ENCODE peak calls at places on chromosomes 16 and 17, in ten cellular contexts. X, D, T, E, S, M, V, P, Z and I are unnamed samples.

GRCh38 chr16:4123617-4124300 is 7.5 kb upstream of the ADCY9 start:
- DNase-seq in X (no peak), D (no peak), T (no peak), E (no peak), S (no peak), M (no peak), V (no peak), P (no peak), Z (no peak), I (no peak)

GRCh38 chr17:48374650-48375230 is 55.3 kb downstream of the SKAP1 start:
- DNase-seq in X (no peak), D (peak), T (no peak), E (no peak), S (peak), M (peak), V (peak), P (peak), Z (peak), I (peak)

GRCh38 chr16:30649725-30650368 is 913 bp upstream of the PRR14 start:
- DNase-seq in X (no peak), D (no peak), T (no peak), E (peak), S (no peak), M (no peak), V (no peak), P (no peak), Z (no peak), I (no peak)

GRCh38 chr17:4551141-4551540 is 4.0 kb downstream of the MYBBP1A start:
- DNase-seq in X (no peak), D (no peak), T (no peak), E (peak), S (peak), M (no peak), V (no peak), P (peak), Z (no peak), I (peak)

GRCh38 chr16:28309811-28310311 is 17.5 kb downstream of the SBK1 start:
- DNase-seq in X (no peak), D (no peak), T (no peak), E (no peak), S (no peak), M (peak), V (no peak), P (no peak), Z (no peak), I (no peak)

GRCh38 chr17:58242171-58242784 is 3.9 kb downstream of the LPO start:
- DNase-seq in X (no peak), D (no peak), T (no peak), E (no peak), S (no peak), M (no peak), V (no peak), P (peak), Z (no peak), I (peak)

GRCh38 chr16:54248863-54249710 is 37.5 kb downstream of the IRX3 start:
- DNase-seq in X (no peak), D (no peak), T (no peak), E (no peak), S (no peak), M (no peak), V (no peak), P (no peak), Z (no peak), I (no peak)

GRCh38 chr16:80614908-80615696 is 74.3 kb downstream of the DYNLRB2 start:
- DNase-seq in X (no peak), D (no peak), T (no peak), E (no peak), S (no peak), M (no peak), V (no peak), P (peak), Z (no peak), I (peak)

GRCh38 chr17:20315821-20316220 is 151.5 kb downstream of the LGALS9B start:
- DNase-seq in X (no peak), D (peak), T (no peak), E (no peak), S (no peak), M (no peak), V (no peak), P (peak), Z (no peak), I (no peak)

GRCh38 chr17:76700627-76701470 is 9.9 kb downstream of the MXRA7 start:
- DNase-seq in X (peak), D (no peak), T (no peak), E (peak), S (peak), M (peak), V (no peak), P (peak), Z (no peak), I (peak)

DNA sequence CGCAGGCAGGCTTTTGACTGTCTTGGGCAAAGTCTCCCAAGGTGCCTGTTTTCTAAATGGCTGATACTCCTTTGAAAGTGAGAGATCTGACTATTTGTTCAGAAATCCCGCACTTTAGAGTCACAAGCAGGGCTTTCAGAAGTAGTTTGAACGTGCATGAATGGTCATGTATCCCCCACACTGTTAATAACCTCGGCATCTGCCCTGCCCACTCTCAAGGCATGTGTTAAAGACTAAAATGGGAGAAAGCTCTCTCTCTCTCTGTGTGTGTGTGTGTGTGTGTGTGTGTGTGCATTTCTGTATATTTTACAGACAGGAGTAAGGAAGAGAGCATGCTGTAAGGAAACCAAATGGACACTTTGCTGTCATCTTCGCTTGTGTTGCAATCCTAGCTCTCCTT is 163.7 kb downstream of the MAF start:
- DNase-seq in X (no peak), D (no peak), T (no peak), E (no peak), S (no peak), M (no peak), V (no peak), P (no peak), Z (no peak), I (no peak)
- TF ChIP-seq CTCF in X (no peak), D (no peak), T (no peak), E (no peak), S (no peak), M (no peak), V (no peak), P (no peak), Z (no peak), I (no peak)

DNA sequence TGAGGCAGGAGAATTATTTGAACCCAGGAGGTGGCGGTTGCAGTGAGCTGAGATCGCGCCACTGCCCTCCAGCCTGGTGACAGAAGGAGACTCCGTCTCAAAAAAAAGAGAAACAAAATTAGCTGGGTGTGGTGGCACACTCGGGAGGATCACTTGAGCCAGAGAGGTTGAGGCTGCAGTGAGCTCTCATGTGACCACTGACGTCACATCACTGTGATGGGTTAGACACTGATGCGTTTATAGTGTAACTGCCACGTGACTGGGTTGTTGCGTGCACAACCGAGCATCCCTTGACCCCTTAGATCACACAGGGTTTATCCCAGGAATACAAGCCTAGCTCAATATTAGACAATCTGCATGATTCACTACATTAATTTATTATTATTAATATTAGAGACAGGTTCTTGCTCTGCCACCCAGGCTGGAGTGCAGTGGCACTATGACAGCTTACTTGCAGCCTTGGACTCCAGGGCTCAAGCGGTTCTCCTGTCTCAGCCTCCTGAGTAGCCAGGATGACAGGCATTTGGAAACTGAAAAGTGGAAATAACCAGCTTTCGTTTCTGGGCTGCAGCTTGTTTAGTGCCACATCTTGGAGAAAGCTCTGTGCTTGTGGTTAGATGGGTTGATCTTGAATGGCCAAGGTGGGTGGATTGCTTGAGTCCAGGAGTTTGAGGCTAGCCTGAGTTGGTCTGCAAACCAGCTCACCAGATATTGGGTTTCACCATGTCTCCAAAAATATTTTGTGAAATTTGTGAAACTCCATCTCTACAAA is 26.4 kb upstream of the ABR start:
- DNase-seq in X (no peak), D (peak), T (no peak), E (no peak), S (no peak), M (no peak), V (no peak), P (no peak), Z (no peak), I (no peak)
- H3K4me3 ChIP-seq in X (no peak), D (no peak), T (no peak), E (no peak), S (no peak), M (no peak), V (no peak), P (no peak), Z (no peak), I (no peak)

DNA sequence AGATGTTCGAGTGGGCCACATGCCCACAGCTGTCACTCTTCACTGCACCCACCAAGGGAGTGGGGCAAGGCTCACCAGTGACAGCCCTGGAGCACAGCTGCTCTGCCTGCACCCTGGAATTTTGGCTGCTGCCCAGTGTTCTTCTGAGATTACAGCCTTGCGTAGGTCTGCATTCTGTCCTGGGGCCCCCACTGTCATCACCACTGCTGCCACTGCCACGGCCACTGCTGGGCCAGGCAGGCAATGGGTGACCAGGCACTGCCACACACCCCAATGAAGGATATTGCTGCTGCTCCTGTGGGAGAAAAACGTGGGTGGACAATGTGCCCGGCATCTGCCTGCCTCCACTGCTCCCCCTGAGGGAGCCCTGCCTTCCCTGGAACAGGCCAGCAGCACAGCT is 1717.0 kb downstream of the TP53TG3F start:
- DNase-seq in X (no peak), D (no peak), T (no peak), E (no peak), S (no peak), M (peak), V (no peak), P (no peak), Z (no peak), I (no peak)
- H3K27ac ChIP-seq in X (no peak), D (no peak), T (no peak), E (no peak), S (no peak), M (no peak), V (no peak), P (no peak), Z (no peak), I (no peak)

GRCh38 chr16:83420206-83420760 is 387.5 kb upstream of the HSBP1 start:
- DNase-seq in X (no peak), D (peak), T (no peak), E (no peak), S (no peak), M (no peak), V (no peak), P (peak), Z (no peak), I (no peak)

GRCh38 chr16:83418565-83418964 is 389.2 kb upstream of the HSBP1 start:
- DNase-seq in X (no peak), D (no peak), T (no peak), E (no peak), S (no peak), M (no peak), V (no peak), P (peak), Z (no peak), I (no peak)
- TF ChIP-seq CTCF in X (no peak), D (no peak), T (no peak), E (no peak), S (no peak), M (no peak), V (no peak), P (peak), Z (no peak), I (peak)

GRCh38 chr16:75320435-75320834 is 69.0 kb upstream of the BCAR1 start:
- DNase-seq in X (no peak), D (no peak), T (no peak), E (no peak), S (peak), M (no peak), V (no peak), P (no peak), Z (no peak), I (peak)

GRCh38 chr16:75318737-75319136 is 67.3 kb upstream of the BCAR1 start:
- DNase-seq in X (no peak), D (no peak), T (no peak), E (no peak), S (no peak), M (no peak), V (no peak), P (no peak), Z (no peak), I (no peak)

GRCh38 chr16:75322706-75323105 is 71.3 kb upstream of the BCAR1 start:
- DNase-seq in X (no peak), D (no peak), T (peak), E (no peak), S (no peak), M (peak), V (no peak), P (no peak), Z (no peak), I (no peak)

GRCh38 chr16:75317101-75317522 is 65.7 kb upstream of the BCAR1 start:
- DNase-seq in X (no peak), D (no peak), T (no peak), E (no peak), S (no peak), M (no peak), V (no peak), P (no peak), Z (no peak), I (no peak)

GRCh38 chr16:75319513-75320401 is 68.3 kb upstream of the BCAR1 start:
- DNase-seq in X (no peak), D (peak), T (no peak), E (no peak), S (no peak), M (no peak), V (no peak), P (no peak), Z (no peak), I (no peak)
- H3K4me3 ChIP-seq in X (no peak), D (no peak), T (no peak), E (no peak), S (no peak), M (no peak), V (no peak), P (no peak), Z (no peak), I (no peak)

GRCh38 chr16:1530883-1531637 is 2.4 kb upstream of the TMEM204 start:
- DNase-seq in X (peak), D (no peak), T (no peak), E (peak), S (peak), M (no peak), V (no peak), P (no peak), Z (no peak), I (no peak)
- H3K27ac ChIP-seq in X (peak), D (no peak), T (no peak), E (peak), S (peak), M (peak), V (peak), P (no peak), Z (peak), I (no peak)

DNA sequence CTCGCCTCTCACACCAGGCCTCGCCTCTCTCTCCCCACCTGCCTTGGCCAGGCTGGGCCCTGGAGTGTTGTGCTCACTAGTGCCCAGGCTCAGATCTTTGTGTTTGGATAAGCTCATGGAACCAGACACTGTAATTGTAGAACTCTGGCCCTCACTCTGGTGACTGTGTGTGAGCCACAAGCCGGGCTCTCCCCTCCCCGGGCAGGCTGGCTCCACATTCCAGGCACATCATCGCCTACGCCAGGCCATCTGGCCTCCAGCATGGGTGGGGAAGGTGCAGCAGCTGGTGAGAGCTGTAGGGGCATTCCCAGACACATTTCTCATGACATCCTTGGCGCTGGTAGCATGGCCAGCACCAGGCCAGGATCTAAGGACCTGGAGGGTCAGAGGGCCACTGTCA is 202.3 kb downstream of the RAB11FIP4 start:
- DNase-seq in X (no peak), D (no peak), T (no peak), E (no peak), S (no peak), M (no peak), V (no peak), P (no peak), Z (no peak), I (no peak)
- TF ChIP-seq CTCF in X (no peak), D (no peak), T (no peak), E (no peak), S (no peak), M (no peak), V (no peak), P (no peak), Z (no peak), I (no peak)

GRCh38 chr16:50549561-50549915 is 1.3 kb downstream of the NKD1 start:
- DNase-seq in X (no peak), D (no peak), T (no peak), E (no peak), S (no peak), M (no peak), V (no peak), P (no peak), Z (no peak), I (no peak)
- H3K4me3 ChIP-seq in X (peak), D (no peak), T (no peak), E (no peak), S (no peak), M (peak), V (peak), P (peak), Z (peak), I (peak)